ENCODE peak calls at places on chromosomes 3 and 15, in five cellular contexts. C is endothelial cell of umbilical vein, Z is K562, R is HCT116, L is suprapubic skin. G is an unnamed sample.
A peak's percentile ranks its signal among the peaks of the same experiment; 100 is the strongest.

GRCh38 chr3:28574036-28574435 is 225.4 kb upstream of the AZI2 start:
- DNase-seq in L (no peak), Z (no peak), R (no peak), C (no peak), G (no peak)

GRCh38 chr3:195236076-195236798 is 34.7 kb downstream of the XXYLT1 start:
- DNase-seq in L (peak; percentile 24), R (no peak), Z (no peak), C (no peak), G (no peak)

GRCh38 chr3:54931182-54931581 is 3.3 kb upstream of the LRTM1 start:
- DNase-seq in L (no peak), C (no peak), R (no peak), Z (no peak), G (no peak)

GRCh38 chr3:189334064-189334920 is 162.5 kb downstream of the TPRG1 start:
- DNase-seq in L (no peak), C (no peak), R (no peak), Z (no peak), G (no peak)

GRCh38 chr15:101442272-101442671 is 47.2 kb downstream of the PCSK6 start:
- DNase-seq in C (no peak), R (no peak), Z (no peak), L (no peak), G (no peak)

GRCh38 chr3:190481779-190482178 is 32.1 kb upstream of the TMEM207 start:
- DNase-seq in C (no peak), Z (no peak), L (no peak), R (no peak), G (no peak)

GRCh38 chr3:94734201-94734600 is 671.3 kb downstream of the NSUN3 start:
- DNase-seq in Z (no peak), C (no peak), L (no peak), R (no peak), G (no peak)

GRCh38 chr15:65832549-65833364 is 36.5 kb upstream of the RAB11A start:
- DNase-seq in R (peak; percentile 83), Z (peak; percentile 83), C (peak; percentile 99), L (peak; percentile 88), G (no peak)

DNA sequence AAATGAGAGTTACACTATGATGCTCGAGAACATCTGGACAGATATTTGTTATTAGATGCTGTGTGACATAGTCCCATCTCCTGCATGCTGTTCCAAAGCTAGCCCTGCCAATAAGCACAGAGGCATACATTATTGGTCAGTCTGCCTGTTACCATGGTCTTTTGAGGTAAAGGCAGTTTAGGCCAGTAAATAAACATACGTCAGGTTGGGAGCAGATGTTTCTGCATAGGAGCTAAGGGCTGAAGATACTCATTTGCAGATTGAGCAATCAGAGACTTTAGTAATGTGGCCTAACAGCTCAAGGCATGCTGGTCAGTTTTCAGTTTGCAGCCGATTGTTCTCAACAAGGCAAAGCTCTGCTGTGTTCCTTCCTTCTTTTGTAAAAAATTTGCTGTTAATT is 192.9 kb downstream of the ADAMTSL3 start:
- DNase-seq in R (no peak), Z (no peak), L (no peak), C (no peak), G (no peak)
- TF ChIP-seq POLR2AphosphoS5 in R (no peak), Z (no peak), L (no peak), C (no peak), G (no peak)

DNA sequence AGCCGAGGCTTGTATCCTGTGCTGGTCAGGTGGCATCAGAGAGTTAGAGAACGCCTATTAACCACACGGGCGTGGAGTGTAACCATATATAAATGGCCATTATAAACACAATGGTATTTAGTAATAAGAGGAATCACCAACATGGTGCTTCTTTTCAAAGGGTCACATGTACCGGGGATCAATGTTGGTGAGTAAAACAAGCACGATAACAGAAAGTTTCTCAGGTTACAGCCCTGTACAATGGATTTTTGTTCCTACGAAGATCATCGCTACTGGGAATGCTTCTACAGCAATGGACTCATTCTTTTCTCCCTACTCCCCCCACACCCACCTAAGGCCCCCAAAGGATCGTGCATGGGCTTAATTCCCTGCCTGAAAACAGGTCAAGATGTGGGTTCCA is 42.5 kb downstream of the MEIS2 start:
- DNase-seq in R (no peak), Z (no peak), L (no peak), C (no peak), G (no peak)
- TF ChIP-seq POLR2AphosphoS5 in R (no peak), Z (no peak), L (no peak), C (no peak), G (no peak)

GRCh38 chr15:89293012-89293411 is 41.6 kb downstream of the POLG start:
- DNase-seq in R (no peak), L (no peak), C (no peak), Z (no peak), G (no peak)

DNA sequence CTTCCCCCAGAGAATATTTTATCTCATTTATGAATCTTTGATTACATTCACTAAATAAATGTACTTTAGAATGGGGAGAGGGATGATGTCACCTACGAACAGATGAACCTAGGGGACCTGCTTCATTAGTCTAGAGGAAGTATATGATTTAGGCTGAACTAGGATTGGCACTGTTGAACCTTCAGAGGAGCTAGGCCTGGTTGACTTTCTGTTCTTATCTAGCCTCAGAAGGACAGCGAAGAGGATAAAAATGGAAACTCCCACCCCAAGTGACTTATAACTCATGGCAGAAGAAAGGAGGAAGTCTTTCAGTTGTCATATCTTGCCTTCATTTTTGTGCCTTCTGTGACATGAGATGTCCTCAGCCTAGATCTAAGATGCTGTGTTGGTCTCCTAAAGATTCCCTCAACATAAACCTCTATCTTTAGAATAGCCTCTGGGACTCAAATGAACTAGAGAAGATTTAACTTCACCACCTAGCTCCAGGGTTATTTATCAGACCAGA is 42.6 kb downstream of the POLG start:
- DNase-seq in C (no peak), L (no peak), Z (peak; percentile 12), R (no peak), G (no peak)
- TF ChIP-seq POLR2AphosphoS5 in C (no peak), L (no peak), Z (no peak), R (no peak), G (no peak)

DNA sequence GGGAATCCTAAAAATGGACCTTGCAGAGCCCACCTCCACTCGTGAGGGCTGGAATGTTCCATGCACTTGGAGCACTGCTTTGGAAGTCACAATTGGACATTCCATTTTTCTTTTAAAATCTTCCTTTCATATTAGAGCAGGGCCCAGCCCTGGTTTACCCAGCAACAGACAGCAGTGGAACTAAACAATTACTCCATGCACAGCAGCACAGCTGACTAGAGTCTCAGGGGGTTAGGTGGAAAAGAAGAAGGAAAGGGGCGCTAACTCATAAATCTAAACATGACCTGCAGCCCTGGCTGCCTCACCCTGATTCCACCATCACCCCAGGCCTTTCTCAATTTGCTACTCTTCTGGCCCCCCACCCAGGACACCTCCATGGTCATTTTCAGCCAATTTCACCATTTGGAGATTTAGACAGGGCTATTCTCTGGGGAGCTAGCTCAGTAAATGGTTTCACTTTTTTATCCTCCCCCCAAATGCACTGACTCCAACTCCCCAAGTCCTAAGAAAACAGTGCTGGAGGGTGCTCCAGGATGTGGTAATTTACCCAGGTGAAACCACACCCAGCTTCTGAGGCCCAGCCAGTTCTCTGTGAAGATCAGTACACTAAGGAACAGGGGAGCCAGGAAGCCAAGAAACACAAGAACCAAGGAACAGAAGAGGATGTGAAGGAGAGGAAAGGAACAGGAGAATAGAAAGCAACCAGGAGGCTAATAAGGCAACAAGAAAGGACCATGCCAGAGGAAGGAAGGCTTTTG is 1.6 kb upstream of the LRRC31 start:
- DNase-seq in L (no peak), Z (no peak), C (no peak), R (no peak), G (no peak)
- TF ChIP-seq POLR2AphosphoS5 in L (no peak), Z (no peak), C (no peak), R (no peak), G (no peak)